ENCODE peak calls at places on chromosome 19, in ten cellular contexts. One of them, this sample, is unnamed.

GRCh38 chr19:29478578-29479565 is 46.9 kb upstream of the VSTM2B start:
- DNase-seq in GM23338: peak; percentile 87
- DNase-seq in sigmoid colon: no peak
- DNase-seq in K562: peak; percentile 61
- DNase-seq in suprapubic skin: peak; percentile 71
- DNase-seq in Panc1: no peak
- DNase-seq in breast epithelium: no peak
- DNase-seq in HepG2: peak; percentile 13
- DNase-seq in stomach: no peak
- DNase-seq in upper lobe of left lung: peak; percentile 31
- DNase-seq in this sample: no peak

GRCh38 chr19:17237747-17238706 is 7.7 kb downstream of the NR2F6 start:
- DNase-seq in sigmoid colon: no peak
- DNase-seq in breast epithelium: no peak
- DNase-seq in K562: no peak
- DNase-seq in Panc1: no peak
- DNase-seq in suprapubic skin: no peak
- DNase-seq in stomach: no peak
- DNase-seq in GM23338: no peak
- DNase-seq in upper lobe of left lung: no peak
- DNase-seq in HepG2: no peak
- DNase-seq in this sample: no peak

GRCh38 chr19:42412661-42413076 is 14.5 kb downstream of the LIPE start:
- DNase-seq in K562: no peak
- DNase-seq in stomach: no peak
- DNase-seq in sigmoid colon: no peak
- DNase-seq in Panc1: no peak
- DNase-seq in HepG2: no peak
- DNase-seq in upper lobe of left lung: no peak
- DNase-seq in suprapubic skin: no peak
- DNase-seq in GM23338: no peak
- DNase-seq in breast epithelium: no peak
- DNase-seq in this sample: no peak

GRCh38 chr19:42313096-42313839 is at the start of gene TMEM145:
- DNase-seq in stomach: peak; percentile 56
- DNase-seq in upper lobe of left lung: peak; percentile 90
- DNase-seq in sigmoid colon: no peak
- DNase-seq in suprapubic skin: no peak
- DNase-seq in Panc1: no peak
- DNase-seq in K562: peak; percentile 85
- DNase-seq in breast epithelium: no peak
- DNase-seq in GM23338: peak; percentile 84
- DNase-seq in HepG2: no peak
- DNase-seq in this sample: peak; percentile 35

GRCh38 chr19:13077233-13077632 is 25.4 kb downstream of the LYL1 start:
- DNase-seq in upper lobe of left lung: no peak
- DNase-seq in suprapubic skin: no peak
- DNase-seq in sigmoid colon: no peak
- DNase-seq in Panc1: no peak
- DNase-seq in breast epithelium: no peak
- DNase-seq in K562: no peak
- DNase-seq in GM23338: peak; percentile 19
- DNase-seq in stomach: no peak
- DNase-seq in HepG2: no peak
- DNase-seq in this sample: no peak

GRCh38 chr19:36136975-36137686 is 2.7 kb upstream of the CAPNS1 start:
- DNase-seq in sigmoid colon: peak; percentile 79
- DNase-seq in HepG2: no peak
- DNase-seq in K562: no peak
- DNase-seq in breast epithelium: peak; percentile 92
- DNase-seq in GM23338: no peak
- DNase-seq in suprapubic skin: no peak
- DNase-seq in stomach: peak; percentile 80
- DNase-seq in upper lobe of left lung: no peak
- DNase-seq in Panc1: peak; percentile 59
- DNase-seq in this sample: peak; percentile 86

GRCh38 chr19:39363909-39364457 is 21.8 kb downstream of the SAMD4B start:
- DNase-seq in suprapubic skin: no peak
- DNase-seq in Panc1: no peak
- DNase-seq in HepG2: no peak
- DNase-seq in stomach: no peak
- DNase-seq in breast epithelium: no peak
- DNase-seq in sigmoid colon: peak; percentile 86
- DNase-seq in GM23338: no peak
- DNase-seq in upper lobe of left lung: no peak
- DNase-seq in K562: no peak
- DNase-seq in this sample: no peak

GRCh38 chr19:44640518-44640917 is 3.2 kb upstream of the PVR start:
- DNase-seq in K562: no peak
- DNase-seq in breast epithelium: no peak
- DNase-seq in sigmoid colon: no peak
- DNase-seq in GM23338: no peak
- DNase-seq in upper lobe of left lung: no peak
- DNase-seq in HepG2: no peak
- DNase-seq in stomach: no peak
- DNase-seq in Panc1: no peak
- DNase-seq in suprapubic skin: no peak
- DNase-seq in this sample: no peak

GRCh38 chr19:44719262-44719701 is 20.3 kb downstream of the CEACAM16 start:
- DNase-seq in sigmoid colon: no peak
- DNase-seq in Panc1: no peak
- DNase-seq in upper lobe of left lung: no peak
- DNase-seq in stomach: no peak
- DNase-seq in HepG2: no peak
- DNase-seq in suprapubic skin: no peak
- DNase-seq in breast epithelium: no peak
- DNase-seq in K562: no peak
- DNase-seq in GM23338: no peak
- DNase-seq in this sample: no peak

GRCh38 chr19:44258835-44259413 is 762 bp upstream of the ZNF233 start:
- DNase-seq in stomach: no peak
- DNase-seq in GM23338: no peak
- DNase-seq in K562: no peak
- DNase-seq in HepG2: no peak
- DNase-seq in breast epithelium: no peak
- DNase-seq in upper lobe of left lung: no peak
- DNase-seq in suprapubic skin: no peak
- DNase-seq in Panc1: no peak
- DNase-seq in sigmoid colon: no peak
- DNase-seq in this sample: no peak

DNA sequence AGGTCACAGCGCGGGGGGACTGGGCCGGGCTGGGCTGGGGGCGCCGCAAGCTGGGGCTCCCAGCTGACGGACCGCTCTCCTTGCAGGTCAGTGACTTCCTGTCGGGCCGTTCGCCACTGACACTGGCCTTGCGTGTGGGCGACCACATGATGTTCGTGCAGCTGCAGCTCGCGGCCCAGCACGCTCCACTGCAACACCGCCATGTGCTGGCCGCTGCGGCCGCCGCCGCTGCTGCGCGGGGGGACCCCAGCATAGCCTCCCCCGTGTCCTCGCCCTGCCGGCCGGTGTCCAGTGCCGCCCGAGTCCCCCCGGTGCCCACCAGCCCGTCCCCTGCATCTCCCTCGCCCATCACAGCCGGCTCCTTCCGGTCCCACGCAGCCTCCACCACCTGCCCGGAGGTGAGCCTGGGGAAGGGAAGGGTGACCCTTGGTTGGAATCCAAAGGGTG is 5.7 kb downstream of the MIDN start:
- DNase-seq in breast epithelium: no peak
- DNase-seq in stomach: no peak
- DNase-seq in sigmoid colon: peak; percentile 90
- DNase-seq in K562: no peak
- DNase-seq in Panc1: no peak
- DNase-seq in upper lobe of left lung: peak; percentile 87
- DNase-seq in GM23338: no peak
- DNase-seq in suprapubic skin: no peak
- DNase-seq in HepG2: no peak
- DNase-seq in this sample: peak; percentile 19
- H3K4me1 ChIP-seq in breast epithelium: peaks cover 13% of the 10 kb centered on the region
- H3K4me1 ChIP-seq in stomach: peaks cover 74% of the 10 kb centered on the region
- H3K4me1 ChIP-seq in sigmoid colon: peaks cover 3% of the 10 kb centered on the region
- H3K4me1 ChIP-seq in K562: peaks cover 96% of the 10 kb centered on the region
- H3K4me1 ChIP-seq in Panc1: peaks cover 49% of the 10 kb centered on the region
- H3K4me1 ChIP-seq in upper lobe of left lung: peaks cover 56% of the 10 kb centered on the region
- H3K4me1 ChIP-seq in GM23338: peaks cover 19% of the 10 kb centered on the region
- H3K4me1 ChIP-seq in suprapubic skin: peaks cover 76% of the 10 kb centered on the region
- H3K4me1 ChIP-seq in HepG2: peaks cover 58% of the 10 kb centered on the region
- H3K4me1 ChIP-seq in this sample: peaks cover 43% of the 10 kb centered on the region

DNA sequence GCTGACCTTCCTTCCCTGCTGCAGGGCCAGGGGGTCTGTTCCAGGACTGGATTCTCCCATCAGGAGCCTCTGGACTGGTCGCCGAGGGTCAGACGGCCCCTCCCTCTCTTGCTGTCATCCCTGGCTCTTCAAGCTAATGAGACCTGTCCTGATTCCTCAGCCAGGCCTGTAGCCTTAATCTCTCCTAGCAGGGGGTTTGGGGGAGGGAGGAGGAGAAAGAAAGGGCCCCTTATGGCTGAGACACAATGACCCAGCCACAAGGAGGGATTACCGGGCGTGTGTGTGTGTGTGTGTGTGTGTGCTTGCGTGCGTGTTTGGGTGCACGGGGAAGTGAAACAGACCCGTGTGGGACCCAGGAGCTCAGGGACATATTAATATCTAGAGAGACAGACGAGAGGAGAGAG is 1.9 kb upstream of the CRX start:
- DNase-seq in stomach: no peak
- DNase-seq in GM23338: peak; percentile 61
- DNase-seq in Panc1: no peak
- DNase-seq in HepG2: no peak
- DNase-seq in breast epithelium: no peak
- DNase-seq in K562: no peak
- DNase-seq in suprapubic skin: no peak
- DNase-seq in sigmoid colon: no peak
- DNase-seq in upper lobe of left lung: no peak
- DNase-seq in this sample: no peak
- H3K27ac ChIP-seq in stomach: no peak overlapping the region
- H3K27ac ChIP-seq in GM23338: no peak overlapping the region
- H3K27ac ChIP-seq in Panc1: no peak overlapping the region
- H3K27ac ChIP-seq in HepG2: no peak overlapping the region
- H3K27ac ChIP-seq in breast epithelium: no peak overlapping the region
- H3K27ac ChIP-seq in K562: no peak overlapping the region
- H3K27ac ChIP-seq in suprapubic skin: no peak overlapping the region
- H3K27ac ChIP-seq in sigmoid colon: no peak overlapping the region
- H3K27ac ChIP-seq in upper lobe of left lung: no peak overlapping the region
- H3K27ac ChIP-seq in this sample: no peak overlapping the region

GRCh38 chr19:10228393-10228792 is 2.7 kb downstream of the S1PR2 start:
- DNase-seq in suprapubic skin: no peak
- DNase-seq in sigmoid colon: no peak
- DNase-seq in K562: no peak
- DNase-seq in HepG2: no peak
- DNase-seq in GM23338: no peak
- DNase-seq in Panc1: no peak
- DNase-seq in stomach: no peak
- DNase-seq in upper lobe of left lung: no peak
- DNase-seq in breast epithelium: no peak
- DNase-seq in this sample: no peak

GRCh38 chr19:10231624-10232228 is 595 bp upstream of the S1PR2 start:
- DNase-seq in upper lobe of left lung: no peak
- DNase-seq in sigmoid colon: no peak
- DNase-seq in K562: no peak
- DNase-seq in stomach: no peak
- DNase-seq in GM23338: no peak
- DNase-seq in Panc1: no peak
- DNase-seq in HepG2: no peak
- DNase-seq in breast epithelium: no peak
- DNase-seq in suprapubic skin: no peak
- DNase-seq in this sample: no peak

GRCh38 chr19:10228925-10229324 is 2.2 kb downstream of the S1PR2 start:
- DNase-seq in HepG2: peak; percentile 48
- DNase-seq in suprapubic skin: no peak
- DNase-seq in Panc1: no peak
- DNase-seq in K562: peak; percentile 70
- DNase-seq in breast epithelium: no peak
- DNase-seq in sigmoid colon: no peak
- DNase-seq in stomach: no peak
- DNase-seq in upper lobe of left lung: no peak
- DNase-seq in GM23338: peak; percentile 87
- DNase-seq in this sample: no peak

GRCh38 chr19:10230155-10230903 is 802 bp downstream of the S1PR2 start:
- DNase-seq in upper lobe of left lung: peak; percentile 92
- DNase-seq in stomach: peak; percentile 40
- DNase-seq in GM23338: peak; percentile 87
- DNase-seq in HepG2: no peak
- DNase-seq in suprapubic skin: peak; percentile 82
- DNase-seq in sigmoid colon: peak; percentile 80
- DNase-seq in K562: no peak
- DNase-seq in Panc1: no peak
- DNase-seq in breast epithelium: peak; percentile 57
- DNase-seq in this sample: no peak

GRCh38 chr19:10230904-10231623 is at the start of gene S1PR2:
- DNase-seq in sigmoid colon: peak; percentile 92
- DNase-seq in stomach: peak; percentile 73
- DNase-seq in suprapubic skin: peak; percentile 90
- DNase-seq in K562: peak; percentile 93
- DNase-seq in Panc1: no peak
- DNase-seq in GM23338: peak; percentile 91
- DNase-seq in upper lobe of left lung: peak; percentile 95
- DNase-seq in breast epithelium: peak; percentile 73
- DNase-seq in HepG2: peak; percentile 36
- DNase-seq in this sample: peak; percentile 49
- TF ChIP-seq POLR2AphosphoS5 in sigmoid colon: peak; percentile 13
- TF ChIP-seq POLR2AphosphoS5 in stomach: peak; percentile 39
- TF ChIP-seq POLR2AphosphoS5 in suprapubic skin: no peak
- TF ChIP-seq POLR2AphosphoS5 in K562: peak; percentile 53
- TF ChIP-seq POLR2AphosphoS5 in Panc1: no peak
- TF ChIP-seq POLR2AphosphoS5 in GM23338: peak; percentile 69
- TF ChIP-seq POLR2AphosphoS5 in upper lobe of left lung: peak; percentile 57
- TF ChIP-seq POLR2AphosphoS5 in breast epithelium: no peak
- TF ChIP-seq POLR2AphosphoS5 in HepG2: no peak
- TF ChIP-seq POLR2AphosphoS5 in this sample: peak; percentile 21

GRCh38 chr19:55117063-55117635 is 288 bp downstream of the PPP1R12C start:
- DNase-seq in GM23338: no peak
- DNase-seq in suprapubic skin: no peak
- DNase-seq in Panc1: no peak
- DNase-seq in sigmoid colon: no peak
- DNase-seq in stomach: no peak
- DNase-seq in K562: no peak
- DNase-seq in breast epithelium: peak; percentile 35
- DNase-seq in HepG2: no peak
- DNase-seq in upper lobe of left lung: no peak
- DNase-seq in this sample: no peak

GRCh38 chr19:55117636-55118391 is at the start of gene PPP1R12C:
- DNase-seq in K562: peak; percentile 98
- DNase-seq in suprapubic skin: peak; percentile 98
- DNase-seq in Panc1: peak; percentile 89
- DNase-seq in GM23338: peak; percentile 99
- DNase-seq in upper lobe of left lung: peak; percentile 100
- DNase-seq in stomach: peak; percentile 99
- DNase-seq in HepG2: peak; percentile 97
- DNase-seq in breast epithelium: peak; percentile 97
- DNase-seq in sigmoid colon: peak; percentile 100
- DNase-seq in this sample: peak; percentile 99

GRCh38 chr19:55114566-55115145 is 2.8 kb downstream of the PPP1R12C start:
- DNase-seq in suprapubic skin: no peak
- DNase-seq in breast epithelium: no peak
- DNase-seq in HepG2: no peak
- DNase-seq in stomach: no peak
- DNase-seq in Panc1: no peak
- DNase-seq in sigmoid colon: no peak
- DNase-seq in upper lobe of left lung: peak; percentile 19
- DNase-seq in GM23338: no peak
- DNase-seq in K562: no peak
- DNase-seq in this sample: no peak

GRCh38 chr19:55115446-55116065 is 1.9 kb downstream of the PPP1R12C start:
- DNase-seq in Panc1: no peak
- DNase-seq in upper lobe of left lung: no peak
- DNase-seq in HepG2: no peak
- DNase-seq in suprapubic skin: no peak
- DNase-seq in stomach: no peak
- DNase-seq in GM23338: no peak
- DNase-seq in breast epithelium: no peak
- DNase-seq in sigmoid colon: no peak
- DNase-seq in K562: peak; percentile 81
- DNase-seq in this sample: no peak

GRCh38 chr19:55116232-55117062 is 990 bp downstream of the PPP1R12C start:
- DNase-seq in HepG2: peak; percentile 9
- DNase-seq in GM23338: peak; percentile 63
- DNase-seq in Panc1: no peak
- DNase-seq in stomach: peak; percentile 43
- DNase-seq in K562: peak; percentile 56
- DNase-seq in upper lobe of left lung: peak; percentile 67
- DNase-seq in suprapubic skin: no peak
- DNase-seq in sigmoid colon: peak; percentile 92
- DNase-seq in breast epithelium: peak; percentile 44
- DNase-seq in this sample: peak; percentile 40
- H3K4me1 ChIP-seq in HepG2: peaks cover 43% of the 10 kb centered on the region
- H3K4me1 ChIP-seq in GM23338: peaks cover 29% of the 10 kb centered on the region
- H3K4me1 ChIP-seq in Panc1: peaks cover 34% of the 10 kb centered on the region
- H3K4me1 ChIP-seq in stomach: peaks cover 50% of the 10 kb centered on the region
- H3K4me1 ChIP-seq in K562: peaks cover 66% of the 10 kb centered on the region
- H3K4me1 ChIP-seq in upper lobe of left lung: peaks cover 31% of the 10 kb centered on the region
- H3K4me1 ChIP-seq in suprapubic skin: peaks cover 61% of the 10 kb centered on the region
- H3K4me1 ChIP-seq in sigmoid colon: no peaks in the 10 kb centered on the region
- H3K4me1 ChIP-seq in breast epithelium: no peaks in the 10 kb centered on the region
- H3K4me1 ChIP-seq in this sample: peaks cover 13% of the 10 kb centered on the region

This sample was measured in prostate gland.